ENCODE peak calls at places on chromosomes 5 and 9, in six cellular contexts. K, V, Q, P, X and Y are unnamed samples.

GRCh38 chr9:87686520-87687090 is 39.3 kb upstream of the CTSL start:
- DNase-seq in K (no peak), V (no peak), Q (no peak), P (no peak), X (no peak), Y (no peak)

GRCh38 chr9:303502-303901 is 88.8 kb downstream of the DOCK8 start:
- DNase-seq in K (no peak), V (no peak), Q (no peak), P (no peak), X (no peak), Y (no peak)

GRCh38 chr5:96209829-96210228 is 223.2 kb downstream of the PCSK1 start:
- DNase-seq in K (no peak), V (no peak), Q (no peak), P (no peak), X (peak), Y (peak)

GRCh38 chr9:73037613-73038012 is 84.8 kb upstream of the ALDH1A1 start:
- DNase-seq in K (no peak), V (no peak), Q (no peak), P (no peak), X (no peak), Y (no peak)

GRCh38 chr9:135905380-135906282 is 1.7 kb downstream of the CAMSAP1 start:
- DNase-seq in K (peak), V (no peak), Q (peak), P (no peak), X (no peak), Y (peak)

GRCh38 chr9:127004946-127005769 is 90.6 kb downstream of the RALGPS1 start:
- DNase-seq in K (peak), V (no peak), Q (no peak), P (no peak), X (peak), Y (peak)

GRCh38 chr5:71528206-71528605 is 58.9 kb upstream of the MCCC2 start:
- DNase-seq in K (no peak), V (no peak), Q (no peak), P (no peak), X (no peak), Y (peak)

GRCh38 chr5:116494784-116495480 is 79.7 kb downstream of the SEMA6A start:
- DNase-seq in K (no peak), V (no peak), Q (peak), P (no peak), X (no peak), Y (no peak)

GRCh38 chr5:33994845-33995244 is 10.4 kb upstream of the SLC45A2 start:
- DNase-seq in K (no peak), V (no peak), Q (no peak), P (no peak), X (no peak), Y (peak)
- TF ChIP-seq CTCF in K (no peak), V (no peak), Q (no peak), P (no peak), X (peak), Y (no peak)

GRCh38 chr5:16932401-16932800 is 3.7 kb downstream of the MYO10 start:
- DNase-seq in K (no peak), V (no peak), Q (no peak), P (no peak), X (no peak), Y (peak)

GRCh38 chr5:16933337-16933736 is 2.8 kb downstream of the MYO10 start:
- DNase-seq in K (no peak), V (no peak), Q (no peak), P (no peak), X (no peak), Y (no peak)

GRCh38 chr5:16929347-16929746 is 6.7 kb downstream of the MYO10 start:
- DNase-seq in K (no peak), V (no peak), Q (no peak), P (no peak), X (no peak), Y (no peak)

GRCh38 chr5:16930487-16930886 is 5.6 kb downstream of the MYO10 start:
- DNase-seq in K (no peak), V (no peak), Q (peak), P (no peak), X (no peak), Y (peak)

GRCh38 chr5:16931334-16932110 is 4.6 kb downstream of the MYO10 start:
- DNase-seq in K (no peak), V (no peak), Q (no peak), P (no peak), X (no peak), Y (no peak)
- H3K4me3 ChIP-seq in K (no peak), V (no peak), Q (no peak), P (no peak), X (no peak), Y (peak)

GRCh38 chr5:150650713-150651000 is 10.2 kb downstream of the SYNPO start:
- DNase-seq in K (no peak), V (no peak), Q (no peak), P (no peak), X (no peak), Y (no peak)
- TF ChIP-seq CTCF in K (no peak), V (no peak), Q (no peak), P (no peak), X (no peak), Y (no peak)

DNA sequence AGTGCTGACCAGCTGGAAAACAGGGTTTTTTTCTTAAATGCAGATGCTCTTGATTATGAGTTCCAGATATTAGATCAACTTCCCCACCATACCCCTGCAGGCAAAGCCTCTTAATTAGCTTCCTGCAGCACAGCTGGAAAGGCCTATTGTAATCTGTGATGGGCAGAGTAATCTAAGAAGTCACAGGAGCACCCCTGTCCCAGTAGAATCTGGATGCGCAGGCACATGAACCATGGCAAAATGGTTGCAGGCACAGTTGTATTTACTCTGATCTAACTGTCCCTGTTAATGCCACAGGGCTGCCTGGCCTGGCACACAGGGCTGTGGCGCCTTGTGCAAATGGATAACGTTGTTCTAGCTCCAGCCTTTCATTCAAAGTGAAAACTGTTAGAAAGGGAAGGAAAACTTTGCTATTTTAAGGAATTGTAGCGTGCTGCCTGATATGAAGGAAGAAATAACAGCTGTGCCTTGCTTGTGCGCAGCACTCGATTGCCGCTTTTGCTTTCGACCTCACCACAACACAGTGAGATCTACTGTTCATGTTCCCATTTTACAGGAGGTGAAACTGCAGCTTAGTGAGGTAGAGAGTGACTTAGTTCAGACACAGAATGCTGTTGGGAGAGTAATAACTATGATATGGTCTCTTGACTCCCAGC is 2.3 kb downstream of the TGFBI start:
- DNase-seq in K (peak), V (no peak), Q (peak), P (no peak), X (no peak), Y (peak)
- H3K4me3 ChIP-seq in K (no peak), V (no peak), Q (no peak), P (no peak), X (peak), Y (peak)

GRCh38 chr9:112091805-112092204 is 83.3 kb downstream of the SUSD1 start:
- DNase-seq in K (no peak), V (no peak), Q (peak), P (no peak), X (no peak), Y (peak)
- TF ChIP-seq CTCF in K (peak), V (peak), Q (peak), P (no peak), X (peak), Y (peak)

GRCh38 chr5:544675-545330 is 20.6 kb upstream of the SLC9A3 start:
- DNase-seq in K (no peak), V (no peak), Q (no peak), P (no peak), X (no peak), Y (no peak)
- H3K4me3 ChIP-seq in K (no peak), V (no peak), Q (no peak), P (no peak), X (no peak), Y (no peak)